ENCODE peak calls at places on chromosome 1, in nine cellular contexts. L, W, P, Y, Z, I, A, Q and B are unnamed samples.

GRCh38 chr1:29691499-29691898 is 455.2 kb downstream of the PTPRU start:
- DNase-seq in Z (no peak), P (no peak), I (no peak), L (no peak), Q (no peak), W (no peak), A (no peak), Y (no peak), B (no peak)

GRCh38 chr1:162145280-162145965 is 75.9 kb downstream of the NOS1AP start:
- DNase-seq in Y (no peak), P (peak), A (peak), I (no peak), L (no peak), Z (no peak), Q (no peak), W (no peak), B (no peak)

GRCh38 chr1:245485996-245486395 is 331.2 kb downstream of the KIF26B start:
- DNase-seq in Z (no peak), W (no peak), I (no peak), A (no peak), Y (no peak), Q (no peak), L (no peak), P (no peak), B (no peak)

GRCh38 chr1:15573477-15573876 is 11.4 kb downstream of the AGMAT start:
- DNase-seq in A (no peak), W (no peak), P (peak), Z (no peak), Q (no peak), Y (peak), I (no peak), L (no peak), B (no peak)

GRCh38 chr1:15680131-15680530 is 4.0 kb upstream of the PLEKHM2 start:
- DNase-seq in A (no peak), L (no peak), Q (peak), I (no peak), W (no peak), P (peak), Z (no peak), Y (peak), B (no peak)

GRCh38 chr1:162397039-162397448 is 14.9 kb downstream of the SH2D1B start:
- DNase-seq in Y (peak), Q (no peak), A (no peak), Z (no peak), I (no peak), L (no peak), W (peak), P (no peak), B (no peak)

GRCh38 chr1:151621351-151621750 is 9.5 kb downstream of the SNX27 start:
- DNase-seq in A (no peak), Z (no peak), Q (no peak), P (no peak), Y (no peak), L (no peak), W (no peak), I (no peak), B (no peak)

GRCh38 chr1:158204458-158204827 is 23.7 kb downstream of the CD1D start:
- DNase-seq in W (no peak), L (no peak), P (no peak), Y (no peak), Z (no peak), I (no peak), Q (no peak), A (no peak), B (no peak)

GRCh38 chr1:173666646-173667045 is 3.0 kb downstream of the ANKRD45 start:
- DNase-seq in L (no peak), Y (peak), Q (no peak), W (no peak), Z (no peak), A (no peak), P (no peak), I (no peak), B (no peak)

GRCh38 chr1:77282866-77283539 is 1.2 kb downstream of the AK5 start:
- DNase-seq in W (peak), I (no peak), Z (no peak), Y (peak), Q (peak), A (no peak), P (no peak), L (no peak), B (peak)

GRCh38 chr1:218600968-218601367 is 255.8 kb downstream of the TGFB2 start:
- DNase-seq in Q (no peak), P (no peak), A (no peak), Z (no peak), W (no peak), L (no peak), Y (no peak), I (no peak), B (no peak)

GRCh38 chr1:180842052-180842451 is 70.6 kb upstream of the KIAA1614 start:
- DNase-seq in W (no peak), L (no peak), Z (no peak), I (no peak), A (no peak), P (peak), Y (peak), Q (peak), B (no peak)

GRCh38 chr1:157040802-157041201 is 4.7 kb downstream of the ARHGEF11 start:
- DNase-seq in L (no peak), W (no peak), I (no peak), P (peak), Y (peak), A (no peak), Z (no peak), Q (peak), B (no peak)